ENCODE peak calls at places on chromosomes 4 and X, in nine cellular contexts. Y is HCT116; F is K562; T is hepatocyte; O is OCI-LY7; G is SJSA1; X is suprapubic skin; J is stomach; Q is CD8-positive, alpha-beta memory T cell. K is an unnamed sample.

GRCh38 chr4:110617095-110617494 is 5.8 kb downstream of the PITX2 start:
- DNase-seq in X (no peak), Y (no peak), Q (no peak), G (no peak), T (no peak), O (no peak), F (no peak), J (no peak), K (no peak)

GRCh38 chr4:47642985-47643745 is 158.1 kb downstream of the ATP10D start:
- DNase-seq in J (no peak), G (no peak), F (no peak), O (no peak), T (no peak), Y (no peak), Q (no peak), X (no peak), K (no peak)

GRCh38 chr4:123980736-123981285 is 584.2 kb downstream of the SPRY1 start:
- DNase-seq in O (no peak), T (no peak), X (no peak), Y (no peak), Q (no peak), J (no peak), F (no peak), G (no peak), K (no peak)

GRCh38 chrX:24264383-24264782 is 49.5 kb downstream of the SUPT20HL2 start:
- DNase-seq in Q (no peak), O (no peak), J (no peak), T (no peak), Y (no peak), G (no peak), X (no peak), F (no peak), K (no peak)

GRCh38 chrX:72020788-72021187 is 110.1 kb downstream of the NHSL2 start:
- DNase-seq in X (no peak), F (no peak), Q (no peak), Y (no peak), O (no peak), T (no peak), G (no peak), J (no peak), K (no peak)

GRCh38 chr4:87973283-87974169 is 2.0 kb upstream of the SPP1 start:
- DNase-seq in Q (no peak), X (no peak), F (peak; percentile 38), G (peak; percentile 68), O (peak; percentile 60), Y (peak; percentile 59), T (peak; percentile 73), J (peak; percentile 45), K (peak; percentile 40)

GRCh38 chr4:71497078-71497477 is 158.3 kb downstream of the SLC4A4 start:
- DNase-seq in T (no peak), J (no peak), Q (no peak), G (no peak), O (no peak), F (no peak), Y (no peak), X (no peak), K (no peak)

GRCh38 chr4:162461952-162462351 is 298.2 kb upstream of the FSTL5 start:
- DNase-seq in O (no peak), X (no peak), F (no peak), G (no peak), Y (peak; percentile 10), J (no peak), T (no peak), Q (no peak), K (no peak)

GRCh38 chrX:54386314-54386713 is 28.5 kb upstream of the WNK3 start:
- DNase-seq in J (no peak), O (no peak), Y (no peak), X (no peak), T (no peak), F (no peak), Q (no peak), G (no peak), K (no peak)

GRCh38 chr4:153341575-153342090 is 2.9 kb upstream of the MND1 start:
- DNase-seq in G (no peak), Q (no peak), F (no peak), T (peak; percentile 6), Y (peak; percentile 35), J (no peak), O (peak; percentile 86), X (no peak), K (no peak)

GRCh38 chr4:128751354-128751753 is 58.1 kb upstream of the JADE1 start:
- DNase-seq in Y (no peak), T (no peak), Q (no peak), J (no peak), G (no peak), F (no peak), X (no peak), O (no peak), K (no peak)

GRCh38 chr4:10926025-10926424 is 241.5 kb upstream of the CLNK start:
- DNase-seq in F (no peak), J (no peak), Y (no peak), O (no peak), X (no peak), Q (no peak), T (no peak), G (no peak), K (no peak)

GRCh38 chr4:19095491-19096046 is 1074.0 kb upstream of the LCORL start:
- DNase-seq in O (no peak), Y (no peak), J (no peak), X (no peak), Q (no peak), T (no peak), G (no peak), F (no peak), K (no peak)
- H3K27ac ChIP-seq in O (no peak overlapping the region), Y (no peak overlapping the region), J (no peak overlapping the region), X (no peak overlapping the region), Q (no peak overlapping the region), T (no peak overlapping the region), G (no peak overlapping the region), F (no peak overlapping the region), K (no peak overlapping the region)

GRCh38 chr4:159505275-159505975 is 402.5 kb downstream of the RAPGEF2 start:
- DNase-seq in G (no peak), Y (no peak), Q (no peak), T (no peak), F (no peak), J (no peak), X (no peak), O (no peak), K (no peak)
- H3K27ac ChIP-seq in G (no peak overlapping the region), Y (no peak overlapping the region), Q (no peak overlapping the region), T (no peak overlapping the region), F (no peak overlapping the region), J (no peak overlapping the region), X (no peak overlapping the region), O (no peak overlapping the region), K (no peak overlapping the region)

DNA sequence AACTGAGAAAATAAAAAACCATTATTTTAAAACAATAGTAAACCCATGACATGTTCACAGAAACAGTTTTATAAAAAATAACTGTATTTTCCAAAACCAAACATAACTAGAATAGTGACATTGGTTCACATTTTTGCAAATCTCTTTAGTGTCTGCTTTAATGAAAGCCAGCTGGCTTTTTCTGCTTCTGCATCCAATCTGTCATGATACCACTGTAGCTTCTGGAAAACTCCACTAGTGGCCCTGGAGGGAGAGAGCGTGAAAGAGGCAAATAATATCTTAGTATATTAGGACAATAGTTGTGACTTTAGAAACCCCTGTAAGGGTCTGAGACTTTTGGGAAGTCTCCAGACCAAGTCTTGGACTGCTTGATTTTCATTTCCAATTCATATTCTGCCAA is 31.1 kb downstream of the FGFBP1 start:
- DNase-seq in O (no peak), Y (no peak), Q (no peak), X (no peak), G (no peak), T (no peak), J (no peak), F (no peak), K (no peak)
- H3K27ac ChIP-seq in O (no peak overlapping the region), Y (no peak overlapping the region), Q (no peak overlapping the region), X (no peak overlapping the region), G (no peak overlapping the region), T (no peak overlapping the region), J (no peak overlapping the region), F (no peak overlapping the region), K (peak overlapping the region; percentile 100)

DNA sequence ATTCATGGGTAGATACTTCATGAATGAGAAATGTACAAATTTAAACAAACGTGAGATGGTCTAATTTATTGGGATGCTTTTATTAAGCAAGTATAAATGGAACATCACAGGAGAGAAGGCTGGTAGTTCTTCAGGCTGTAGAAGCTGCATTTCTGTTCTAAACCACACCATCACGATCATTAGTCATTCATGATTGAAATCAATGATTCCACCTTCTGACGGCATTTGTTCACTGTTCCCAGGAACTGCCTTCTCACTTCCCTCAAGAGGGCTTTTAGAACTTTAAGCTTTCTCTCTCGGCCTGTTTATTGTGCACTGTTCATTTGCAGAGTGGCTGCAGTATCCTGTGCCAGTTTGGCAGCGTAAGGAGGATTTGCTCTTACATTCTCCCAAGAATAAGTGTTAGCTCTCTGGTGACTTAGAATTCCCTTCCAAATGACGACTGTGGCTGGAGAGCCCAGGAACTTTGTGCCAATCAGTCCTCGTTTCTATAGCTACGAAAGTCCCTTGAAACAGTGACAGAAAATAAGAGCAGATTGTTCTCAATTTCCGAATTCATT is 54.7 kb downstream of the MFAP3L start:
- DNase-seq in J (no peak), Q (no peak), Y (no peak), O (no peak), X (no peak), G (no peak), T (no peak), F (no peak), K (no peak)
- H3K27ac ChIP-seq in J (no peak overlapping the region), Q (no peak overlapping the region), Y (no peak overlapping the region), O (no peak overlapping the region), X (no peak overlapping the region), G (no peak overlapping the region), T (no peak overlapping the region), F (no peak overlapping the region), K (no peak overlapping the region)

DNA sequence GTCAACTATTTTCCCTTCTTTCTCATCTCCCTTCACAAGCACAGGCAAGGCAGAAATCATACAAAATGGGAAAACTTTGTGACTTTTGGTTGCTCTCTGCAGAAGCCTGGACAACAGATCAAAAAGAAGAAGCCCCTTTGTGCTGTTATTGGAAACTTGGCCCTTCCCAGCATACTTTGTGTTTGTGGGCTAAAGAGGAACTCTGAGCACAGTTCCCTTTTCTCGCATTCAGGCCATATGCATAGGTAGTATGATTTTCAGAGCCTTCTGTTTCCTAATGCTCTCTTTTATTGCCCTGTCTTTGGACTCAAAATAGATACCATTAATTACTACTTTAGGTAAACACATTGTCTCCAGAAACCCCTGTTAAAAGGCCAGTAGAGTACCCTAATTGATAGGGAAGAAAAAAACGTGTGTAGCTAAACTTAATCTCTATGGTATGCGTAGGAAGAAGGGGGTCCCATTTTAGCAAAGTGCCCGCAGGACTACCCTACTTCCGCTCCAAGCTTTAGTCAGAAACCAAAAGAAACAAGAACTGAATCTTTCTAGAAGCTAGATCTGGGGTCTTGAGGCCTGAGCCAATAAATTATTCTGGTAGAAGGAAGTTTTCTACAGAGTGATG is 26.6 kb downstream of the VSIG4 start:
- DNase-seq in Q (no peak), J (no peak), O (peak; percentile 59), T (no peak), G (no peak), F (no peak), Y (no peak), X (no peak), K (no peak)
- H3K27ac ChIP-seq in Q (peak overlapping the region; percentile 38), J (no peak overlapping the region), O (peak overlapping the region; percentile 86), T (no peak overlapping the region), G (no peak overlapping the region), F (peak overlapping the region; percentile 96), Y (no peak overlapping the region), X (no peak overlapping the region), K (no peak overlapping the region)

GRCh38 chrX:73855546-73855945 is 292.5 kb downstream of the CHIC1 start:
- DNase-seq in X (peak; percentile 77), O (peak; percentile 60), Y (peak; percentile 28), Q (peak; percentile 20), J (peak; percentile 75), T (peak; percentile 80), F (peak; percentile 17), G (peak; percentile 51), K (no peak)
- H3K27ac ChIP-seq in X (no peak overlapping the region), O (no peak overlapping the region), Y (no peak overlapping the region), Q (no peak overlapping the region), J (no peak overlapping the region), T (no peak overlapping the region), F (no peak overlapping the region), G (no peak overlapping the region), K (no peak overlapping the region)